ENCODE peak calls at places on chromosomes 4 and X, in seven cellular contexts. Q, U, K, D, F, M and N are unnamed samples.

GRCh38 chrX:14027031-14027430 is 2.7 kb downstream of the GEMIN8 start:
- DNase-seq in Q (peak), U (no peak), K (peak), D (no peak), F (no peak), M (peak), N (no peak)

GRCh38 chr4:154506253-154506652 is 14.7 kb upstream of the DCHS2 start:
- DNase-seq in Q (peak), U (peak), K (no peak), D (no peak), F (no peak), M (no peak), N (no peak)

GRCh38 chrX:97446298-97446882 is 562.7 kb downstream of the RPA4 start:
- DNase-seq in Q (no peak), U (no peak), K (no peak), D (no peak), F (no peak), M (no peak), N (no peak)

GRCh38 chrX:69429339-69430014 is 74.6 kb upstream of the NALF2 start:
- DNase-seq in Q (no peak), U (no peak), K (no peak), D (no peak), F (no peak), M (no peak), N (no peak)

GRCh38 chr4:156475322-156475721 is 496.3 kb downstream of the PDGFC start:
- DNase-seq in Q (no peak), U (peak), K (no peak), D (no peak), F (no peak), M (no peak), N (no peak)

GRCh38 chr4:48554606-48555005 is 64.6 kb downstream of the ZAR1 start:
- DNase-seq in Q (no peak), U (no peak), K (no peak), D (no peak), F (no peak), M (no peak), N (no peak)

GRCh38 chrX:46036508-46036907 is 508.7 kb downstream of the ZNF674 start:
- DNase-seq in Q (no peak), U (no peak), K (no peak), D (no peak), F (no peak), M (no peak), N (no peak)

GRCh38 chrX:150482537-150483217 is 85.7 kb upstream of the MTM1 start:
- DNase-seq in Q (no peak), U (peak), K (no peak), D (peak), F (peak), M (peak), N (peak)

GRCh38 chr4:15882675-15883086 is 55.9 kb downstream of the FGFBP1 start:
- DNase-seq in Q (peak), U (peak), K (peak), D (peak), F (peak), M (peak), N (peak)

GRCh38 chrX:24426921-24427746 is 38.0 kb upstream of the PDK3 start:
- DNase-seq in Q (no peak), U (no peak), K (peak), D (no peak), F (no peak), M (no peak), N (no peak)

GRCh38 chrX:12804655-12805054 is 13.4 kb downstream of the PRPS2 start:
- DNase-seq in Q (peak), U (no peak), K (peak), D (no peak), F (no peak), M (no peak), N (no peak)

GRCh38 chr4:183863155-183863825 is 41.8 kb upstream of the STOX2 start:
- DNase-seq in Q (no peak), U (no peak), K (no peak), D (no peak), F (no peak), M (no peak), N (no peak)

GRCh38 chr4:153534792-153535629 is 68.9 kb downstream of the TMEM131L start:
- DNase-seq in Q (no peak), U (no peak), K (no peak), D (no peak), F (no peak), M (no peak), N (no peak)

GRCh38 chr4:186685744-186686143 is 37.9 kb downstream of the FAT1 start:
- DNase-seq in Q (no peak), U (peak), K (no peak), D (no peak), F (no peak), M (no peak), N (no peak)

GRCh38 chrX:125203379-125203736 is 116.3 kb upstream of the TEX13C start:
- DNase-seq in Q (peak), U (no peak), K (no peak), D (no peak), F (no peak), M (peak), N (peak)

GRCh38 chr4:153539058-153539826 is 73.1 kb downstream of the TMEM131L start:
- DNase-seq in Q (no peak), U (no peak), K (no peak), D (no peak), F (no peak), M (no peak), N (no peak)

GRCh38 chr4:122796801-122797404 is 29.7 kb upstream of the FGF2 start:
- DNase-seq in Q (no peak), U (no peak), K (no peak), D (no peak), F (no peak), M (no peak), N (no peak)

GRCh38 chrX:151896734-151897474 is 15.8 kb upstream of the MAGEA4 start:
- DNase-seq in Q (no peak), U (no peak), K (no peak), D (no peak), F (no peak), M (no peak), N (no peak)

GRCh38 chr4:146260521-146260920 is 46.2 kb downstream of the REELD1 start:
- DNase-seq in Q (no peak), U (no peak), K (no peak), D (no peak), F (no peak), M (no peak), N (no peak)

GRCh38 chr4:40180356-40180755 is 16.5 kb upstream of the RHOH start:
- DNase-seq in Q (no peak), U (peak), K (no peak), D (no peak), F (no peak), M (no peak), N (no peak)